ENCODE peak calls at places on chromosomes 3 and 15, in nine cellular contexts. One of them, this sample, is unnamed.

GRCh38 chr15:49035825-49036224 is 10.4 kb downstream of the SECISBP2L start:
- DNase-seq in naive B cell: no peak
- DNase-seq in aorta: no peak
- DNase-seq in SJSA1: no peak
- DNase-seq in activated T-cell treated with anti-CD3 and anti-CD28 coated beads for 1 hour: no peak
- DNase-seq in lower lobe of right lung: no peak
- DNase-seq in globus pallidus: no peak
- DNase-seq in SW480: no peak
- DNase-seq in naive thymus-derived CD8-positive, alpha-beta T cell: no peak
- DNase-seq in this sample: no peak

GRCh38 chr15:46343527-46343926 is 708.7 kb downstream of the SQOR start:
- DNase-seq in SW480: no peak
- DNase-seq in activated T-cell treated with anti-CD3 and anti-CD28 coated beads for 1 hour: no peak
- DNase-seq in globus pallidus: peak
- DNase-seq in SJSA1: no peak
- DNase-seq in aorta: no peak
- DNase-seq in naive thymus-derived CD8-positive, alpha-beta T cell: no peak
- DNase-seq in naive B cell: no peak
- DNase-seq in lower lobe of right lung: no peak
- DNase-seq in this sample: no peak

GRCh38 chr3:128487813-128488635 is 5.0 kb downstream of the GATA2 start:
- DNase-seq in naive B cell: no peak
- DNase-seq in globus pallidus: peak
- DNase-seq in aorta: peak
- DNase-seq in naive thymus-derived CD8-positive, alpha-beta T cell: no peak
- DNase-seq in lower lobe of right lung: peak
- DNase-seq in activated T-cell treated with anti-CD3 and anti-CD28 coated beads for 1 hour: no peak
- DNase-seq in SW480: peak
- DNase-seq in SJSA1: peak
- DNase-seq in this sample: peak

GRCh38 chr3:8709801-8710524 is 23.6 kb upstream of the CAV3 start:
- DNase-seq in aorta: no peak
- DNase-seq in SJSA1: no peak
- DNase-seq in activated T-cell treated with anti-CD3 and anti-CD28 coated beads for 1 hour: no peak
- DNase-seq in SW480: no peak
- DNase-seq in naive thymus-derived CD8-positive, alpha-beta T cell: no peak
- DNase-seq in lower lobe of right lung: no peak
- DNase-seq in globus pallidus: no peak
- DNase-seq in naive B cell: no peak
- DNase-seq in this sample: peak

GRCh38 chr15:80732818-80733217 is 37.7 kb downstream of the ABHD17C start:
- DNase-seq in aorta: no peak
- DNase-seq in lower lobe of right lung: no peak
- DNase-seq in SJSA1: no peak
- DNase-seq in activated T-cell treated with anti-CD3 and anti-CD28 coated beads for 1 hour: no peak
- DNase-seq in SW480: no peak
- DNase-seq in naive B cell: no peak
- DNase-seq in globus pallidus: no peak
- DNase-seq in naive thymus-derived CD8-positive, alpha-beta T cell: no peak
- DNase-seq in this sample: no peak

GRCh38 chr3:124950026-124950425 is 15.5 kb upstream of the MUC13 start:
- DNase-seq in naive B cell: no peak
- DNase-seq in lower lobe of right lung: no peak
- DNase-seq in globus pallidus: no peak
- DNase-seq in SJSA1: no peak
- DNase-seq in SW480: no peak
- DNase-seq in aorta: no peak
- DNase-seq in naive thymus-derived CD8-positive, alpha-beta T cell: no peak
- DNase-seq in activated T-cell treated with anti-CD3 and anti-CD28 coated beads for 1 hour: no peak
- DNase-seq in this sample: no peak

GRCh38 chr15:40088929-40089755 is 19.5 kb downstream of the BMF start:
- DNase-seq in globus pallidus: no peak
- DNase-seq in lower lobe of right lung: no peak
- DNase-seq in SW480: no peak
- DNase-seq in SJSA1: no peak
- DNase-seq in aorta: no peak
- DNase-seq in activated T-cell treated with anti-CD3 and anti-CD28 coated beads for 1 hour: no peak
- DNase-seq in naive thymus-derived CD8-positive, alpha-beta T cell: no peak
- DNase-seq in naive B cell: no peak
- DNase-seq in this sample: no peak

GRCh38 chr3:178602864-178603263 is 66.6 kb downstream of the KCNMB2 start:
- DNase-seq in naive thymus-derived CD8-positive, alpha-beta T cell: no peak
- DNase-seq in activated T-cell treated with anti-CD3 and anti-CD28 coated beads for 1 hour: no peak
- DNase-seq in aorta: no peak
- DNase-seq in SW480: peak
- DNase-seq in globus pallidus: no peak
- DNase-seq in naive B cell: no peak
- DNase-seq in lower lobe of right lung: no peak
- DNase-seq in SJSA1: no peak
- DNase-seq in this sample: no peak

GRCh38 chr3:184022323-184022722 is 4.6 kb upstream of the ABCC5 start:
- DNase-seq in SJSA1: no peak
- DNase-seq in activated T-cell treated with anti-CD3 and anti-CD28 coated beads for 1 hour: no peak
- DNase-seq in naive thymus-derived CD8-positive, alpha-beta T cell: no peak
- DNase-seq in aorta: no peak
- DNase-seq in lower lobe of right lung: no peak
- DNase-seq in SW480: no peak
- DNase-seq in globus pallidus: no peak
- DNase-seq in naive B cell: no peak
- DNase-seq in this sample: no peak

GRCh38 chr15:78695849-78696248 is 54.8 kb upstream of the CHRNB4 start:
- DNase-seq in lower lobe of right lung: no peak
- DNase-seq in SJSA1: no peak
- DNase-seq in globus pallidus: no peak
- DNase-seq in SW480: no peak
- DNase-seq in naive thymus-derived CD8-positive, alpha-beta T cell: no peak
- DNase-seq in aorta: no peak
- DNase-seq in naive B cell: no peak
- DNase-seq in activated T-cell treated with anti-CD3 and anti-CD28 coated beads for 1 hour: no peak
- DNase-seq in this sample: no peak

GRCh38 chr15:92650256-92650655 is 5.3 kb downstream of the FAM174B start:
- DNase-seq in aorta: no peak
- DNase-seq in globus pallidus: no peak
- DNase-seq in activated T-cell treated with anti-CD3 and anti-CD28 coated beads for 1 hour: no peak
- DNase-seq in SW480: no peak
- DNase-seq in SJSA1: no peak
- DNase-seq in naive B cell: no peak
- DNase-seq in naive thymus-derived CD8-positive, alpha-beta T cell: no peak
- DNase-seq in lower lobe of right lung: no peak
- DNase-seq in this sample: no peak

GRCh38 chr3:135040321-135041110 is 245.5 kb downstream of the EPHB1 start:
- DNase-seq in globus pallidus: no peak
- DNase-seq in activated T-cell treated with anti-CD3 and anti-CD28 coated beads for 1 hour: no peak
- DNase-seq in naive thymus-derived CD8-positive, alpha-beta T cell: no peak
- DNase-seq in aorta: no peak
- DNase-seq in SW480: no peak
- DNase-seq in SJSA1: no peak
- DNase-seq in lower lobe of right lung: no peak
- DNase-seq in naive B cell: no peak
- DNase-seq in this sample: no peak

GRCh38 chr15:49494842-49495241 is 71.8 kb downstream of the FGF7 start:
- DNase-seq in naive thymus-derived CD8-positive, alpha-beta T cell: no peak
- DNase-seq in lower lobe of right lung: no peak
- DNase-seq in activated T-cell treated with anti-CD3 and anti-CD28 coated beads for 1 hour: no peak
- DNase-seq in SW480: no peak
- DNase-seq in naive B cell: no peak
- DNase-seq in globus pallidus: no peak
- DNase-seq in aorta: no peak
- DNase-seq in SJSA1: no peak
- DNase-seq in this sample: no peak

GRCh38 chr3:117898722-117899121 is 1135.9 kb downstream of the IGSF11 start:
- DNase-seq in naive B cell: no peak
- DNase-seq in aorta: no peak
- DNase-seq in naive thymus-derived CD8-positive, alpha-beta T cell: no peak
- DNase-seq in globus pallidus: peak
- DNase-seq in activated T-cell treated with anti-CD3 and anti-CD28 coated beads for 1 hour: no peak
- DNase-seq in SJSA1: no peak
- DNase-seq in SW480: no peak
- DNase-seq in lower lobe of right lung: no peak
- DNase-seq in this sample: peak

This sample was measured in GM13977.